ENCODE peak calls at places on chromosomes 2 and 18, in four cellular contexts. M is iPS DF 6.9, R is heart left ventricle, I is PC-3. T is an unnamed sample. For H3K4me1, the result is how much of the 10 kb centered on the place peaks cover.

GRCh38 chr2:47501374-47502200 is 98.6 kb downstream of the MSH2 start:
- DNase-seq in M (no peak), R (no peak), I (peak), T (no peak)

GRCh38 chr2:120856421-120856862 is 120.8 kb downstream of the GLI2 start:
- DNase-seq in M (no peak), R (no peak), I (peak), T (no peak)

GRCh38 chr2:223247136-223247535 is 195.1 kb downstream of the KCNE4 start:
- DNase-seq in M (peak), R (no peak), I (peak), T (no peak)

GRCh38 chr2:65045651-65046050 is 10.6 kb upstream of the CEP68 start:
- DNase-seq in M (no peak), R (no peak), I (no peak), T (no peak)

GRCh38 chr2:148720501-148720998 is 76.0 kb downstream of the EPC2 start:
- DNase-seq in M (no peak), R (no peak), I (no peak), T (no peak)

GRCh38 chr18:3328522-3328921 is 66.6 kb downstream of the MYL12B start:
- DNase-seq in M (no peak), R (no peak), I (no peak), T (no peak)

GRCh38 chr18:26190506-26190905 is 35.7 kb upstream of the TAF4B start:
- DNase-seq in M (no peak), R (no peak), I (no peak), T (peak)

GRCh38 chr2:42102606-42103450 is 55.0 kb downstream of the PKDCC start:
- DNase-seq in M (peak), R (peak), I (no peak), T (peak)

GRCh38 chr18:23935804-23936203 is 78.8 kb upstream of the TTC39C start:
- DNase-seq in M (no peak), R (no peak), I (no peak), T (peak)

GRCh38 chr2:23273786-23274185 is 111.2 kb upstream of the KLHL29 start:
- DNase-seq in M (no peak), R (no peak), I (peak), T (no peak)

GRCh38 chr2:164910091-164910899 is 45.0 kb downstream of the SLC38A11 start:
- DNase-seq in M (no peak), R (no peak), I (peak), T (peak)

GRCh38 chr2:126317797-126318431 is 338.0 kb upstream of the GYPC start:
- DNase-seq in M (no peak), R (no peak), I (no peak), T (no peak)

GRCh38 chr18:79589601-79590091 is 90.0 kb upstream of the CTDP1 start:
- DNase-seq in M (no peak), R (peak), I (no peak), T (no peak)

GRCh38 chr2:32884346-32884745 is 62.4 kb upstream of the LTBP1 start:
- DNase-seq in M (no peak), R (no peak), I (peak), T (no peak)

GRCh38 chr18:7735606-7736175 is 168.6 kb downstream of the PTPRM start:
- DNase-seq in M (no peak), R (no peak), I (no peak), T (no peak)

GRCh38 chr2:64599469-64599868 is 54.2 kb downstream of the SERTAD2 start:
- DNase-seq in M (no peak), R (no peak), I (peak), T (peak)

GRCh38 chr2:18626256-18626668 is 36.9 kb upstream of the NT5C1B start:
- DNase-seq in M (no peak), R (no peak), I (peak), T (no peak)

GRCh38 chr2:215658635-215659305 is 222.9 kb upstream of the FN1 start:
- DNase-seq in M (no peak), R (no peak), I (no peak), T (no peak)

GRCh38 chr2:1714291-1715064 is 29.8 kb downstream of the PXDN start:
- DNase-seq in M (no peak), R (no peak), I (no peak), T (no peak)

GRCh38 chr18:32393407-32393806 is 77.3 kb downstream of the GAREM1 start:
- DNase-seq in M (no peak), R (no peak), I (no peak), T (no peak)

GRCh38 chr2:102106133-102106556 is 36.4 kb upstream of the IL1R1 start:
- DNase-seq in M (no peak), R (no peak), I (peak), T (no peak)

GRCh38 chr2:95023222-95023597 is 2.3 kb upstream of the MAL start:
- DNase-seq in M (no peak), R (no peak), I (peak), T (no peak)

GRCh38 chr2:73202156-73203054 is at the start of gene NOTO:
- DNase-seq in M (no peak), R (no peak), I (no peak), T (no peak)

GRCh38 chr2:219875036-219875435 is 247.6 kb downstream of the SLC4A3 start:
- DNase-seq in M (no peak), R (no peak), I (no peak), T (no peak)

GRCh38 chr2:207513577-207514257 is 16.0 kb upstream of the CREB1 start:
- DNase-seq in M (no peak), R (no peak), I (peak), T (no peak)

GRCh38 chr2:132670961-132671781 is 1.2 kb upstream of the LYPD1 start:
- DNase-seq in M (no peak), R (no peak), I (peak), T (no peak)

GRCh38 chr2:199307461-199307860 is 150.3 kb downstream of the SATB2 start:
- DNase-seq in M (no peak), R (no peak), I (no peak), T (no peak)

GRCh38 chr2:199302851-199303250 is 154.9 kb downstream of the SATB2 start:
- DNase-seq in M (no peak), R (no peak), I (no peak), T (no peak)

GRCh38 chr2:199308567-199308966 is 149.2 kb downstream of the SATB2 start:
- DNase-seq in M (no peak), R (no peak), I (no peak), T (no peak)

GRCh38 chr2:199306116-199306515 is 151.6 kb downstream of the SATB2 start:
- DNase-seq in M (no peak), R (no peak), I (no peak), T (no peak)

DNA sequence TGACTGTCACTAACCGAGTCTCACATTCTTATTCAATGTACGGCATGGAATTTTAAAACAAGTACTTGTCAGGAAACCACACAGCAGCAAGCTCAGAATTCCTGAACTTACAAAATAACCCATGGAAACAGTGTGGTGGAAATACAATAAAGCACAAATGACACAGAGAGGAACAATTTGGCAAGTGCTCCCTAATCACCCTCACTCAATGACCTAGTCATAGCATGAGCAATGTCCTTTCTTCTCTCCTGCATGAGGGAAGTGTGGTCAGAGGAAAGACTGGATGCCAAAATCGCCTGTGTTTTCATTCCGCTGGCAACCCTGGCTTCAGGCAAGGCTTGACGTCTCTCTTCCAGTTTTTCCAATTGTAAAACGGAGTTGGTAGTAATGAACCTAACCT is 153.9 kb downstream of the SATB2 start:
- DNase-seq in M (no peak), R (no peak), I (peak), T (no peak)
- H3K27ac ChIP-seq in M (no peak), R (no peak), I (peak), T (no peak)

DNA sequence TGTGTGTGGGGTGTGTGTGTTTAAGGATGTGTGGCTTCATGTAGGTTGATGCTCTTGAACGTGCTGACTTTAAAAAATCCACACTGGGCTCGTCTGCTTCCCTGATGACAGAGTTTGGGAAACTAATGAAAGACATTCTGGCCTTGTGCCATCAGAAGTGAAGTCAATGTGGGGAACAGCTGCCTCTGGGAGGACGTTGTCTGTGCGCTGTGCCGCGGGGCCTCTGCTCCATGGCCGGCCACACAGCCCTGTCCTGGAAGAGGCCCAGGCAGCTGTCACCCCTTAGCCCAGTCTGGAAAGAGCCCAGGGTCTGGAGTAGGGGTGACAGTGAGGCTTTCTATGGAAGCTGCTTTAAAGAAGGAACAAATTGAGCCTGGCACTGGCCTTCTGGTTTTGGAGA is 155.8 kb downstream of the SH3RF3 start:
- DNase-seq in M (no peak), R (peak), I (no peak), T (no peak)
- H3K4me3 ChIP-seq in M (no peak), R (no peak), I (no peak), T (no peak)

GRCh38 chr2:36361396-36361795 is 5.8 kb downstream of the CRIM1 start:
- DNase-seq in M (no peak), R (no peak), I (no peak), T (no peak)
- H3K4me1 ChIP-seq in M (under half), R (half or more), I (under half), T (under half)

GRCh38 chr2:101048756-101049155 is 46.7 kb downstream of the RPL31 start:
- DNase-seq in M (no peak), R (no peak), I (no peak), T (no peak)

GRCh38 chr2:101052147-101052546 is 50.1 kb downstream of the RPL31 start:
- DNase-seq in M (no peak), R (no peak), I (no peak), T (no peak)

GRCh38 chr2:101045330-101045729 is 43.2 kb downstream of the RPL31 start:
- DNase-seq in M (no peak), R (no peak), I (no peak), T (no peak)

GRCh38 chr2:101047075-101047766 is 45.1 kb downstream of the RPL31 start:
- DNase-seq in M (no peak), R (no peak), I (peak), T (no peak)

GRCh38 chr2:101047774-101048173 is 45.7 kb downstream of the RPL31 start:
- DNase-seq in M (no peak), R (peak), I (no peak), T (no peak)
- H3K27ac ChIP-seq in M (no peak), R (no peak), I (peak), T (no peak)

GRCh38 chr18:28079883-28080282 is 97.0 kb downstream of the CDH2 start:
- DNase-seq in M (no peak), R (no peak), I (no peak), T (no peak)

GRCh38 chr18:28081516-28081915 is 95.4 kb downstream of the CDH2 start:
- DNase-seq in M (no peak), R (no peak), I (no peak), T (no peak)

GRCh38 chr18:28078298-28078697 is 98.6 kb downstream of the CDH2 start:
- DNase-seq in M (no peak), R (no peak), I (no peak), T (no peak)

GRCh38 chr18:28080876-28081300 is 96.0 kb downstream of the CDH2 start:
- DNase-seq in M (no peak), R (no peak), I (no peak), T (no peak)

DNA sequence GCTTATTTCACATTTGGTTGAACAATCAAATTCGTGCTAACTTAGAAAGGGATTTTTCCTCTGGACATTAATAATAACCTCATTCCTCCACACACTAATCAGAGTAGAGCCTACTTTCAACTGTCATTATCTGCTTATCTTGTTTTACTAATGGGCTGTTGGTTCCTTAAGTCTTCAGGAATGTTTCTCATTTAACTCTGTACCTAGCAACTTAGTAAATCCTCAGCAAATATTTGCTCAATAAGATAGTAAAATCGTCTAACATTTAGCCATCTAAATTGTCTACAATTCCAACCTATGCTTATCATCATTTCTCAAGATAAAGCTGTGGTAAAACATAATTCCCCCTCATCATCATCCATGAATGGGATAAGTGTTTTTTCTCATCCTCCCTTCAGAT is 98.1 kb downstream of the CDH2 start:
- DNase-seq in M (no peak), R (no peak), I (no peak), T (no peak)
- H3K4me3 ChIP-seq in M (no peak), R (no peak), I (no peak), T (no peak)

DNA sequence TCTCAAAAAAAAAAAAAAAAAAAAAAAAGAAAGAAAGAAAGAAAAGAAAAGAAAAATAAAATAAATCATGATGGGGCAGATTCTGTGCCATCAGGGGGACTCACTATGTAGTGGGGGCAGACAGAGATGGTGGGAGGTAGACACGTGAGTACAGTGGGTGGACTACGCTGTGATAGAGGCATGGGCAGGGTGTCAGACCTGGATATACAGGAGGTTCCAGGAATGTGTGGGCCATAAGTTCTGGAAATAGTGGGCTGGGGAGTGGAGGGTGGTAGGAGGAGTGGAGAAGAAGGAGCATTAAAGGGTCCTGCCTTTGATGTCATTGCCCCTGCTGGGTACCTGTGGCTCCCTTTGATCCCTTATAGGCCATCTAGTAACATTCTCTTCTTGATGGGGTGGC is 8.8 kb upstream of the WNT6 start:
- DNase-seq in M (no peak), R (no peak), I (no peak), T (no peak)
- H3K4me1 ChIP-seq in M (under half), R (under half), I (under half), T (under half)

GRCh38 chr2:75606851-75607798 is 39.5 kb upstream of the MRPL19 start:
- DNase-seq in M (no peak), R (no peak), I (peak), T (no peak)
- H3K27ac ChIP-seq in M (no peak), R (no peak), I (peak), T (no peak)

GRCh38 chr18:48932462-48932818 is 18.3 kb downstream of the SMAD7 start:
- DNase-seq in M (no peak), R (no peak), I (no peak), T (no peak)

GRCh38 chr18:48932822-48933510 is 17.8 kb downstream of the SMAD7 start:
- DNase-seq in M (no peak), R (no peak), I (no peak), T (no peak)

GRCh38 chr18:48934708-48935432 is 15.9 kb downstream of the SMAD7 start:
- DNase-seq in M (no peak), R (peak), I (no peak), T (peak)

GRCh38 chr18:48934400-48934707 is 16.4 kb downstream of the SMAD7 start:
- DNase-seq in M (no peak), R (no peak), I (no peak), T (no peak)

GRCh38 chr18:48933578-48934399 is 17.0 kb downstream of the SMAD7 start:
- DNase-seq in M (no peak), R (no peak), I (no peak), T (no peak)
- H3K4me3 ChIP-seq in M (no peak), R (peak), I (no peak), T (no peak)

DNA sequence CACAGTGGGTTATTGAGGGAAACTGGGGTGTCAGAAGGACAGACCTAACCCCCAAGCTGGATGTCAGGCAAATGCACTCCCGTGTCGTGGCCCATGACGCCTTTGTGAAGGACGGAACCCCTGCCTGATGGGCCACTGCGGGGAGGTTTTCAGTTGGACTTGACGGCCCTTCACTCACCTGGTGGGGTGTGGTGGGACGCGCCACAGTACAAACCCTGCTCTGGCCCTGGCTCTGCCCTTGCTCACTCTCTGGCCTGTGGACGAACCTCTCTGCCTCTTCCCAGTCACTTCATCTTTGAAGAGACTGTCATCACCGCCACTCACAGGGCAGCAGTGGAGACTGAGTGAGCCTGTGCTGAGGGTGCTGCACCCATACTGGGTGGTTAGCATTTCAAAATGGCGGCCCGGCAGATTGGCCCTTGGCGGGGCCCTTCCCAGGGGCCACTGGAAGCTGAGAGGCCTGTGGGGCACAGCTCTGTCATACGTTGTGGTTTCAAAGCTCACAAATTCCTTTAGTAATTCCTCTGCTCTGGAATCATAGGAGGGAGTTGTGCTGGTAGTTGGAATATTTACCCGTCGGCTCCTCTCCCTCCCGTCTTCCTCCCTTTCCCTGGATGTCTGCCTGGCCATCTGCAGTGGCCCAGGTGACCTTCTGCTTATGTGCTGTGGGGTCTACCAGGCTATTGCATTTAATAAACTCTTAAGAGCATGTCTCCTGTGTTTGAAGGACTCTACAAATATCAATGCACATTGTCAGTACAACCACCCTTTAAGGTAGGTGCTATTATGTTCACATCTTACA is 200.6 kb downstream of the CTIF start:
- DNase-seq in M (no peak), R (no peak), I (no peak), T (no peak)
- H3K4me1 ChIP-seq in M (under half), R (under half), I (under half), T (under half)

T was measured in transverse colon.